ENCODE peak calls at places on chromosomes 11 and 22, in four cellular contexts. M, D, B and R are unnamed samples.

GRCh38 chr22:46149493-46149997 is 781 bp upstream of the PPARA start:
- DNase-seq in M (peak; percentile 84), D (peak; percentile 90), B (no peak), R (no peak)

GRCh38 chr11:76233936-76234703 is 27.8 kb upstream of the WNT11 start:
- DNase-seq in M (peak; percentile 55), D (peak; percentile 89), B (no peak), R (no peak)

GRCh38 chr22:17972385-17973181 is 51.8 kb downstream of the MICAL3 start:
- DNase-seq in M (no peak), D (peak; percentile 88), B (peak; percentile 16), R (no peak)

GRCh38 chr22:24129980-24130379 is 51.3 kb upstream of the SUSD2 start:
- DNase-seq in M (no peak), D (peak; percentile 83), B (no peak), R (no peak)

GRCh38 chr11:116931206-116931953 is 94.0 kb upstream of the APOA1 start:
- DNase-seq in M (no peak), D (peak; percentile 42), B (no peak), R (no peak)

GRCh38 chr11:12410006-12410728 is 32.8 kb downstream of the PARVA start:
- DNase-seq in M (no peak), D (peak; percentile 41), B (peak; percentile 21), R (no peak)

GRCh38 chr22:50015451-50016307 is 3.1 kb upstream of the IL17REL start:
- DNase-seq in M (no peak), D (peak; percentile 69), B (no peak), R (no peak)

GRCh38 chr11:132318421-132319157 is 948.2 kb downstream of the NTM start:
- DNase-seq in M (no peak), D (peak; percentile 93), B (no peak), R (no peak)

GRCh38 chr11:115758011-115758410 is 253.8 kb upstream of the CADM1 start:
- DNase-seq in M (no peak), D (no peak), B (no peak), R (no peak)

GRCh38 chr11:112334381-112334780 is 73.7 kb upstream of the PLET1 start:
- DNase-seq in M (no peak), D (no peak), B (no peak), R (no peak)

GRCh38 chr22:49290711-49291110 is 537.0 kb downstream of the BRD1 start:
- DNase-seq in M (no peak), D (no peak), B (no peak), R (no peak)

GRCh38 chr11:12418019-12418611 is 40.7 kb downstream of the PARVA start:
- DNase-seq in M (no peak), D (peak; percentile 80), B (no peak), R (no peak)

GRCh38 chr11:74783241-74783871 is 34.7 kb downstream of the RNF169 start:
- DNase-seq in M (no peak), D (peak; percentile 90), B (no peak), R (no peak)

GRCh38 chr11:15941206-15941770 is 415.1 kb downstream of the SOX6 start:
- DNase-seq in M (no peak), D (peak; percentile 97), B (no peak), R (no peak)

GRCh38 chr11:12397953-12398352 is 20.6 kb downstream of the PARVA start:
- DNase-seq in M (no peak), D (no peak), B (no peak), R (no peak)

GRCh38 chr11:7617032-7617431 is 56.3 kb downstream of the CYB5R2 start:
- DNase-seq in M (no peak), D (no peak), B (no peak), R (no peak)

GRCh38 chr22:47126344-47126811 is 363.9 kb downstream of the TBC1D22A start:
- DNase-seq in M (no peak), D (no peak), B (no peak), R (no peak)

GRCh38 chr22:41092847-41093371 is 517 bp downstream of the EP300 start:
- DNase-seq in M (peak; percentile 44), D (peak; percentile 73), B (peak; percentile 22), R (no peak)

GRCh38 chr22:16917144-16918003 is 90.6 kb downstream of the GAB4 start:
- DNase-seq in M (peak; percentile 50), D (peak; percentile 79), B (peak; percentile 33), R (peak; percentile 40)

GRCh38 chr22:27331526-27332281 is 469.9 kb downstream of the MN1 start:
- DNase-seq in M (no peak), D (peak; percentile 83), B (peak; percentile 43), R (no peak)

GRCh38 chr22:45218974-45219373 is 21.7 kb downstream of the KIAA0930 start:
- DNase-seq in M (no peak), D (peak; percentile 63), B (no peak), R (no peak)

GRCh38 chr11:47056261-47056915 is 119.8 kb downstream of the CSTPP1 start:
- DNase-seq in M (no peak), D (peak; percentile 71), B (no peak), R (no peak)

GRCh38 chr11:73564903-73565302 is 33.0 kb downstream of the FAM168A start:
- DNase-seq in M (no peak), D (no peak), B (no peak), R (no peak)

GRCh38 chr22:22818202-22818538 is 69.4 kb upstream of the IGLL5 start:
- DNase-seq in M (no peak), D (no peak), B (no peak), R (no peak)

GRCh38 chr11:96524475-96524874 is 134.7 kb downstream of the JRKL start:
- DNase-seq in M (no peak), D (peak; percentile 44), B (no peak), R (no peak)

GRCh38 chr11:75475767-75476650 is 43.0 kb upstream of the KLHL35 start:
- DNase-seq in M (peak; percentile 32), D (peak; percentile 86), B (no peak), R (no peak)

GRCh38 chr11:120121336-120121735 is 16.6 kb downstream of the TRIM29 start:
- DNase-seq in M (no peak), D (no peak), B (no peak), R (no peak)

GRCh38 chr22:27593378-27593777 is 208.2 kb downstream of the MN1 start:
- DNase-seq in M (no peak), D (peak; percentile 79), B (no peak), R (no peak)

GRCh38 chr11:124315052-124315451 is 1.3 kb upstream of the OR8D1 start:
- DNase-seq in M (no peak), D (peak; percentile 1), B (no peak), R (no peak)

GRCh38 chr11:27496461-27496860 is 10.1 kb downstream of the LIN7C start:
- DNase-seq in M (no peak), D (peak; percentile 46), B (no peak), R (no peak)

GRCh38 chr11:64291746-64292457 is 800 bp downstream of the KCNK4 start:
- DNase-seq in M (no peak), D (peak; percentile 82), B (no peak), R (no peak)
- H3K4me3 ChIP-seq in M (peak overlapping the region; percentile 19), D (peak overlapping the region; percentile 47), B (no peak overlapping the region), R (peak overlapping the region; percentile 56)

DNA sequence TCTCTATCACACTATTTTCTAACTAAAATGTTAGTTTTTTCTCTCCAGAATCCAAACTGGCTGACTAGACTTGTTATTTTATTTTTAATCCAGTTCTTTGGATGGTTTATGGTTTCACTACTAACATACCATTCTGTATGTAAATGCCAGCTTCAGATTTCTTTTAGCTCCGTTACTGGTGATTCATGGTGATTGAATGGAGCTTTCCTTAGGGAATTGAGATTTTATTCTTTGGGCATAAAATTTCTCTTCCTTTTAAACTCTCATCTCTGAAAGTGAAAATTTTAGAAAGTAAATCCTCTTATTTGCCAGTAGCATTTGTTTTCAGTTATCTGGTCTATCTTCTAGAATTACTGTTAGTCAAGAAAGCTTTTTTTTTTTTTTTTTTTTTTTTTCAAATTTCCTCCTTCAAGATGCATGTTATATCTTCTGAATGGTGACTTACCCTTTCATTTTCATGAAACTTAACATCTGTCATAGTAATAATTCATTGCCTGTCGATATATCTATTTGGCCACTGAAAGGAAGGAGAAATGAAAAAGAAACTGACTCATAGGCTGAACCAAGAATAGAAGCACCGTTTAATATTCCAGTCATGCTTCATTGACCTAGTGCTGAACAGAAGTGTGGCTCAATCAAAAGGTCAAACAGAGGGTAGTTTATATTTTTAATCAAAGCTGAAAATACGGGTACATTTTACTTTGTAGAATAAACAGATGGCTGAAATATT is 6.4 kb downstream of the ENDOD1 start:
- DNase-seq in M (no peak), D (peak; percentile 62), B (no peak), R (no peak)
- H3K27ac ChIP-seq in M (no peak overlapping the region), D (peak overlapping the region; percentile 88), B (no peak overlapping the region), R (no peak overlapping the region)

GRCh38 chr22:38085056-38085455 is 1.1 kb upstream of the SLC16A8 start:
- DNase-seq in M (no peak), D (peak; percentile 62), B (no peak), R (no peak)

GRCh38 chr22:38081636-38081940 is 2.4 kb downstream of the SLC16A8 start:
- DNase-seq in M (no peak), D (no peak), B (no peak), R (no peak)

GRCh38 chr22:38081941-38082828 is 1.8 kb downstream of the SLC16A8 start:
- DNase-seq in M (no peak), D (peak; percentile 77), B (no peak), R (no peak)

GRCh38 chr22:38083931-38084631 is at the start of gene SLC16A8:
- DNase-seq in M (no peak), D (peak; percentile 75), B (no peak), R (no peak)

DNA sequence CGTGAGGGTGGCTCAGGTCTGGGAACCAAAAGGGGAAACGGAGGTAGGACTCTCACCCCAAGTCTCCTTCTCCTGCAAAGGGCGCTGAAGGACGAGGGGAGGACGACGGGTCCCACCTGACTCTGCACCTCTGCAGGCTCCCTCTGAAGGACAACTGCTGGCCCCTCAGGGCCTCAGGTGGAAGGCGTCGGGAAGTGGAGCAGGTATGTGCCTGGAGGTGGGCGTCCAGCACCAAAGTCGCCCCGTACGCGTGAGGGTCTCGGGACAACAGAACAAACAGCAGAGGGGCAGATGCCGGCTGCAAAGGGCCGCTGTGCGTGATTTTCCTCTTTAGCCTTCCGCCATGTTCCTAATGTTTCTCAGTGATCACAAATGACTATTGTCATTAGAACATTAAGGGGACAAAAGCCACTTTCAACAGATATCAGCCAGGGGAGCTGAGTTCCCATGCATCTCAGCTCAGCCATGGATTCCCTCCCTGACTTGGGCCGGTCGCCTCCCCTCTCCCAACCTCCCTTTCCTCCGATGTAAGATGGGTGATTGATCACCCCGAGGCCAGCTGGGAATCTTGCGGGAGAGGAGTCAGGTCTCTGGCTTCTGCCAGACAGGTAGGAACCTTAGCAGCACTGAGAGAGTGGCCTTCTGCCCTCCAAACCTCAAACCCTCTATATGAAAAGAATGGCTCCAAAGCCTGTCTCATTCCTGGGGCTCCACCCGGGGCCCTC is 836 bp downstream of the SLC16A8 start:
- DNase-seq in M (no peak), D (peak; percentile 83), B (no peak), R (no peak)
- H3K4me3 ChIP-seq in M (no peak overlapping the region), D (no peak overlapping the region), B (no peak overlapping the region), R (no peak overlapping the region)

GRCh38 chr11:9575531-9576240 is 2.2 kb downstream of the WEE1 start:
- DNase-seq in M (no peak), D (no peak), B (no peak), R (no peak)

GRCh38 chr11:9573054-9573774 is at the start of gene WEE1:
- DNase-seq in M (peak; percentile 99), D (peak; percentile 97), B (peak; percentile 96), R (peak; percentile 73)

GRCh38 chr11:9573775-9574555 is 495 bp downstream of the WEE1 start:
- DNase-seq in M (peak; percentile 26), D (peak; percentile 77), B (peak; percentile 32), R (no peak)

GRCh38 chr11:9574806-9575530 is 1.5 kb downstream of the WEE1 start:
- DNase-seq in M (peak; percentile 80), D (peak; percentile 85), B (peak; percentile 75), R (no peak)

DNA sequence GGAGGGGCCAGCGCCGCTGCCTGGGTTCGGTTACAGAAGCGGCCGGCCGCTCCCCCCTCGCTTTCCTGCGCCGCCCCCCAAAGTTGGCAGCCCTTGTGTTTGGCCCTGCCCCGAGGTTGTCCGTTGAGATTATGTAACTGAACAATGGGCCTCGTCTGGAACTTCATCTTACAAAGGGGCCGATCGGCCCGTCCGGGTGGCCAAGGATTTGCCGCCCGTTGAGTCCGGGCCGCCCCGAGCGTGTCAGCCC is 1.0 kb downstream of the WEE1 start:
- DNase-seq in M (no peak), D (peak; percentile 62), B (no peak), R (no peak)
- H3K27ac ChIP-seq in M (peak overlapping the region; percentile 94), D (peak overlapping the region; percentile 95), B (peak overlapping the region; percentile 95), R (peak overlapping the region; percentile 86)